ENCODE peak calls at places on chromosomes 11 and 22, in seven cellular contexts. Q is kidney glomerular epithelial cell, L is amniotic stem cell, O is T-helper 2 cell, W is H4, H is DMS 273 treated with DMSO at 0.1 percent for 48 hours, D is Right ventricle myocardium inferior. F is an unnamed sample.

GRCh38 chr11:83033972-83034672 is 37.6 kb downstream of the RAB30 start:
- DNase-seq in Q (no peak), L (peak), O (no peak), W (peak), H (peak), D (no peak), F (no peak)

GRCh38 chr11:91299980-91300379 is 924.6 kb upstream of the FAT3 start:
- DNase-seq in Q (peak), L (no peak), O (no peak), W (peak), H (no peak), D (no peak), F (no peak)

GRCh38 chr11:10122337-10123197 is 171.5 kb downstream of the SBF2 start:
- DNase-seq in Q (peak), L (no peak), O (no peak), W (peak), H (no peak), D (no peak), F (no peak)

GRCh38 chr22:27270818-27271510 is 530.6 kb downstream of the MN1 start:
- DNase-seq in Q (no peak), L (no peak), O (no peak), W (no peak), H (no peak), D (peak), F (no peak)

GRCh38 chr11:130427049-130427388 is 1.4 kb downstream of the ADAMTS8 start:
- DNase-seq in Q (no peak), L (no peak), O (no peak), W (no peak), H (no peak), D (peak), F (no peak)

GRCh38 chr11:12803086-12803826 is 129.0 kb downstream of the TEAD1 start:
- DNase-seq in Q (peak), L (peak), O (no peak), W (no peak), H (no peak), D (no peak), F (no peak)

GRCh38 chr11:62958547-62959071 is 26.2 kb downstream of the SLC22A6 start:
- DNase-seq in Q (no peak), L (no peak), O (no peak), W (peak), H (no peak), D (no peak), F (no peak)

GRCh38 chr22:31556627-31557203 is 60.4 kb downstream of the SFI1 start:
- DNase-seq in Q (peak), L (no peak), O (no peak), W (no peak), H (no peak), D (no peak), F (no peak)

GRCh38 chr11:104609766-104610165 is 288.5 kb downstream of the CASP12 start:
- DNase-seq in Q (no peak), L (no peak), O (no peak), W (no peak), H (no peak), D (no peak), F (no peak)

GRCh38 chr22:35376728-35377472 is 4.0 kb upstream of the HMOX1 start:
- DNase-seq in Q (peak), L (peak), O (no peak), W (peak), H (no peak), D (peak), F (peak)

GRCh38 chr11:61048368-61049065 is 53.8 kb upstream of the CD5 start:
- DNase-seq in Q (no peak), L (no peak), O (no peak), W (no peak), H (no peak), D (no peak), F (no peak)

GRCh38 chr11:108616549-108616948 is 23.0 kb upstream of the EXPH5 start:
- DNase-seq in Q (peak), L (peak), O (no peak), W (peak), H (no peak), D (no peak), F (no peak)